ENCODE peak calls at places on chromosomes 13 and 19, in seven cellular contexts. Z is GM13977; G is cardiac muscle cell; L is choroid plexus epithelial cell; P is CD4-positive, CD25-positive, alpha-beta regulatory T cell; H is T-helper 22 cell; Y is activated CD8-positive, alpha-beta memory T cell treated with anti-CD3 and anti-CD28 coated beads for 24 hours. D is an unnamed sample.

GRCh38 chr13:74825170-74825948 is 656.6 kb downstream of the TBC1D4 start:
- DNase-seq in Z (no peak), G (peak; percentile 85), L (peak; percentile 91), P (no peak), H (no peak), Y (no peak), D (no peak)

GRCh38 chr13:21871302-21871862 is 200.5 kb downstream of the FGF9 start:
- DNase-seq in Z (no peak), G (no peak), L (no peak), P (no peak), H (no peak), Y (no peak), D (no peak)

GRCh38 chr13:97275265-97275664 is 53.1 kb downstream of the MBNL2 start:
- DNase-seq in Z (no peak), G (peak; percentile 93), L (peak; percentile 91), P (no peak), H (no peak), Y (no peak), D (no peak)

GRCh38 chr19:13861714-13862531 is 15.0 kb upstream of the NANOS3 start:
- DNase-seq in Z (peak; percentile 91), G (peak; percentile 96), L (peak; percentile 92), P (peak; percentile 87), H (peak; percentile 93), Y (peak; percentile 96), D (peak; percentile 94)

GRCh38 chr19:13859361-13859880 is 17.5 kb upstream of the NANOS3 start:
- DNase-seq in Z (no peak), G (no peak), L (peak; percentile 63), P (no peak), H (no peak), Y (no peak), D (no peak)

GRCh38 chr19:57438925-57439324 is 3.8 kb downstream of the ZNF749 start:
- DNase-seq in Z (no peak), G (no peak), L (no peak), P (no peak), H (no peak), Y (no peak), D (no peak)

GRCh38 chr19:34184880-34185491 is 12.7 kb downstream of the LSM14A start:
- DNase-seq in Z (no peak), G (peak; percentile 32), L (peak; percentile 37), P (no peak), H (no peak), Y (no peak), D (no peak)

GRCh38 chr19:49474545-49474930 is 523 bp downstream of the FLT3LG start:
- DNase-seq in Z (no peak), G (no peak), L (no peak), P (no peak), H (no peak), Y (no peak), D (no peak)

GRCh38 chr19:46573679-46574522 is 27.2 kb upstream of the CALM3 start:
- DNase-seq in Z (no peak), G (no peak), L (no peak), P (no peak), H (no peak), Y (no peak), D (no peak)

GRCh38 chr13:106205871-106206270 is 329.6 kb downstream of the EFNB2 start:
- DNase-seq in Z (no peak), G (no peak), L (no peak), P (no peak), H (no peak), Y (no peak), D (no peak)

D was measured in stimulated activated naive CD8-positive, alpha-beta T cell treated with anti-CD3 and anti-CD28 coated beads, Interleukin-15, Interleukin-2, amounts not matched to agents 100 U/mL and 50 U/mL, for 24 hours.